ENCODE peak calls at places on chromosomes 13 and 19, in ten cellular contexts. One of them, this sample, is unnamed.

GRCh38 chr19:55353803-55354697 is 469 bp downstream of the COX6B2 start:
- DNase-seq in HAP-1: peak; percentile 88
- DNase-seq in activated T-cell treated with anti-CD3 and anti-CD28 coated beads for 1 hour: peak; percentile 50
- DNase-seq in NCI-H146: peak; percentile 68
- DNase-seq in left ventricle myocardium inferior: peak; percentile 65
- DNase-seq in fibroblast of pulmonary artery: peak; percentile 41
- DNase-seq in stromal cell of bone marrow: no peak
- DNase-seq in caudate nucleus: peak; percentile 20
- DNase-seq in stimulated activated CD4-positive, alpha-beta T cell treated with anti-CD3 and anti-CD28 coated beads, Interleukin-15, amount 100 ng/mL, for 24 hours: peak; percentile 63
- DNase-seq in neural crest cell: no peak
- DNase-seq in this sample: peak; percentile 94

GRCh38 chr13:110356362-110356761 is 49.3 kb downstream of the COL4A2 start:
- DNase-seq in HAP-1: no peak
- DNase-seq in stimulated activated CD4-positive, alpha-beta T cell treated with anti-CD3 and anti-CD28 coated beads, Interleukin-15, amount 100 ng/mL, for 24 hours: no peak
- DNase-seq in caudate nucleus: no peak
- DNase-seq in activated T-cell treated with anti-CD3 and anti-CD28 coated beads for 1 hour: no peak
- DNase-seq in fibroblast of pulmonary artery: no peak
- DNase-seq in neural crest cell: no peak
- DNase-seq in left ventricle myocardium inferior: no peak
- DNase-seq in NCI-H146: no peak
- DNase-seq in stromal cell of bone marrow: no peak
- DNase-seq in this sample: no peak

GRCh38 chr19:1501200-1501595 is 10.2 kb downstream of the REEP6 start:
- DNase-seq in activated T-cell treated with anti-CD3 and anti-CD28 coated beads for 1 hour: no peak
- DNase-seq in HAP-1: no peak
- DNase-seq in stimulated activated CD4-positive, alpha-beta T cell treated with anti-CD3 and anti-CD28 coated beads, Interleukin-15, amount 100 ng/mL, for 24 hours: no peak
- DNase-seq in caudate nucleus: no peak
- DNase-seq in left ventricle myocardium inferior: no peak
- DNase-seq in fibroblast of pulmonary artery: no peak
- DNase-seq in neural crest cell: no peak
- DNase-seq in stromal cell of bone marrow: no peak
- DNase-seq in NCI-H146: no peak
- DNase-seq in this sample: no peak

GRCh38 chr19:45402469-45403070 is 2.3 kb downstream of the PPP1R13L start:
- DNase-seq in HAP-1: peak; percentile 86
- DNase-seq in caudate nucleus: no peak
- DNase-seq in stromal cell of bone marrow: no peak
- DNase-seq in NCI-H146: peak; percentile 34
- DNase-seq in activated T-cell treated with anti-CD3 and anti-CD28 coated beads for 1 hour: no peak
- DNase-seq in neural crest cell: peak; percentile 59
- DNase-seq in fibroblast of pulmonary artery: no peak
- DNase-seq in left ventricle myocardium inferior: peak; percentile 62
- DNase-seq in stimulated activated CD4-positive, alpha-beta T cell treated with anti-CD3 and anti-CD28 coated beads, Interleukin-15, amount 100 ng/mL, for 24 hours: peak; percentile 55
- DNase-seq in this sample: peak; percentile 78

GRCh38 chr19:33344611-33345010 is 28.9 kb upstream of the CEBPG start:
- DNase-seq in NCI-H146: no peak
- DNase-seq in fibroblast of pulmonary artery: no peak
- DNase-seq in left ventricle myocardium inferior: no peak
- DNase-seq in activated T-cell treated with anti-CD3 and anti-CD28 coated beads for 1 hour: no peak
- DNase-seq in stromal cell of bone marrow: no peak
- DNase-seq in neural crest cell: no peak
- DNase-seq in stimulated activated CD4-positive, alpha-beta T cell treated with anti-CD3 and anti-CD28 coated beads, Interleukin-15, amount 100 ng/mL, for 24 hours: no peak
- DNase-seq in caudate nucleus: no peak
- DNase-seq in HAP-1: no peak
- DNase-seq in this sample: no peak

GRCh38 chr13:29918845-29919244 is 68.4 kb upstream of the UBL3 start:
- DNase-seq in fibroblast of pulmonary artery: peak; percentile 75
- DNase-seq in left ventricle myocardium inferior: no peak
- DNase-seq in stromal cell of bone marrow: peak; percentile 22
- DNase-seq in NCI-H146: no peak
- DNase-seq in neural crest cell: no peak
- DNase-seq in activated T-cell treated with anti-CD3 and anti-CD28 coated beads for 1 hour: no peak
- DNase-seq in stimulated activated CD4-positive, alpha-beta T cell treated with anti-CD3 and anti-CD28 coated beads, Interleukin-15, amount 100 ng/mL, for 24 hours: no peak
- DNase-seq in HAP-1: no peak
- DNase-seq in caudate nucleus: no peak
- DNase-seq in this sample: no peak

GRCh38 chr13:83672611-83673010 is 209.7 kb downstream of the SLITRK1 start:
- DNase-seq in caudate nucleus: no peak
- DNase-seq in NCI-H146: no peak
- DNase-seq in stimulated activated CD4-positive, alpha-beta T cell treated with anti-CD3 and anti-CD28 coated beads, Interleukin-15, amount 100 ng/mL, for 24 hours: no peak
- DNase-seq in HAP-1: no peak
- DNase-seq in fibroblast of pulmonary artery: no peak
- DNase-seq in neural crest cell: no peak
- DNase-seq in activated T-cell treated with anti-CD3 and anti-CD28 coated beads for 1 hour: no peak
- DNase-seq in left ventricle myocardium inferior: no peak
- DNase-seq in stromal cell of bone marrow: no peak
- DNase-seq in this sample: no peak

GRCh38 chr13:100954430-100955361 is 280.1 kb upstream of the TMTC4 start:
- DNase-seq in stimulated activated CD4-positive, alpha-beta T cell treated with anti-CD3 and anti-CD28 coated beads, Interleukin-15, amount 100 ng/mL, for 24 hours: no peak
- DNase-seq in stromal cell of bone marrow: no peak
- DNase-seq in NCI-H146: peak; percentile 53
- DNase-seq in fibroblast of pulmonary artery: peak; percentile 1
- DNase-seq in neural crest cell: no peak
- DNase-seq in activated T-cell treated with anti-CD3 and anti-CD28 coated beads for 1 hour: no peak
- DNase-seq in HAP-1: no peak
- DNase-seq in caudate nucleus: no peak
- DNase-seq in left ventricle myocardium inferior: no peak
- DNase-seq in this sample: no peak

GRCh38 chr19:47228168-47228936 is 2.6 kb downstream of the BBC3 start:
- DNase-seq in neural crest cell: no peak
- DNase-seq in left ventricle myocardium inferior: peak; percentile 52
- DNase-seq in caudate nucleus: no peak
- DNase-seq in activated T-cell treated with anti-CD3 and anti-CD28 coated beads for 1 hour: peak; percentile 48
- DNase-seq in stromal cell of bone marrow: no peak
- DNase-seq in NCI-H146: peak; percentile 75
- DNase-seq in stimulated activated CD4-positive, alpha-beta T cell treated with anti-CD3 and anti-CD28 coated beads, Interleukin-15, amount 100 ng/mL, for 24 hours: peak; percentile 54
- DNase-seq in HAP-1: peak; percentile 73
- DNase-seq in fibroblast of pulmonary artery: no peak
- DNase-seq in this sample: no peak

GRCh38 chr19:50909240-50910070 is 1.7 kb downstream of the KLK4 start:
- DNase-seq in activated T-cell treated with anti-CD3 and anti-CD28 coated beads for 1 hour: no peak
- DNase-seq in stimulated activated CD4-positive, alpha-beta T cell treated with anti-CD3 and anti-CD28 coated beads, Interleukin-15, amount 100 ng/mL, for 24 hours: peak; percentile 65
- DNase-seq in stromal cell of bone marrow: no peak
- DNase-seq in HAP-1: peak; percentile 94
- DNase-seq in fibroblast of pulmonary artery: peak; percentile 13
- DNase-seq in caudate nucleus: no peak
- DNase-seq in left ventricle myocardium inferior: no peak
- DNase-seq in neural crest cell: peak; percentile 73
- DNase-seq in NCI-H146: peak; percentile 84
- DNase-seq in this sample: peak; percentile 98

GRCh38 chr19:18251587-18252369 is 22.5 kb downstream of the IQCN start:
- DNase-seq in fibroblast of pulmonary artery: peak; percentile 75
- DNase-seq in neural crest cell: peak; percentile 80
- DNase-seq in left ventricle myocardium inferior: peak; percentile 69
- DNase-seq in HAP-1: peak; percentile 88
- DNase-seq in stromal cell of bone marrow: peak; percentile 32
- DNase-seq in NCI-H146: peak; percentile 76
- DNase-seq in stimulated activated CD4-positive, alpha-beta T cell treated with anti-CD3 and anti-CD28 coated beads, Interleukin-15, amount 100 ng/mL, for 24 hours: peak; percentile 84
- DNase-seq in activated T-cell treated with anti-CD3 and anti-CD28 coated beads for 1 hour: peak; percentile 78
- DNase-seq in caudate nucleus: peak; percentile 68
- DNase-seq in this sample: peak; percentile 82

GRCh38 chr13:104006625-104007061 is 940.4 kb upstream of the SLC10A2 start:
- DNase-seq in fibroblast of pulmonary artery: peak; percentile 45
- DNase-seq in caudate nucleus: peak; percentile 9
- DNase-seq in HAP-1: no peak
- DNase-seq in left ventricle myocardium inferior: no peak
- DNase-seq in NCI-H146: no peak
- DNase-seq in stromal cell of bone marrow: no peak
- DNase-seq in activated T-cell treated with anti-CD3 and anti-CD28 coated beads for 1 hour: no peak
- DNase-seq in stimulated activated CD4-positive, alpha-beta T cell treated with anti-CD3 and anti-CD28 coated beads, Interleukin-15, amount 100 ng/mL, for 24 hours: no peak
- DNase-seq in neural crest cell: no peak
- DNase-seq in this sample: no peak

GRCh38 chr19:38731654-38732301 is 12.5 kb downstream of the CAPN12 start:
- DNase-seq in fibroblast of pulmonary artery: no peak
- DNase-seq in stimulated activated CD4-positive, alpha-beta T cell treated with anti-CD3 and anti-CD28 coated beads, Interleukin-15, amount 100 ng/mL, for 24 hours: no peak
- DNase-seq in left ventricle myocardium inferior: no peak
- DNase-seq in HAP-1: no peak
- DNase-seq in neural crest cell: no peak
- DNase-seq in activated T-cell treated with anti-CD3 and anti-CD28 coated beads for 1 hour: no peak
- DNase-seq in stromal cell of bone marrow: no peak
- DNase-seq in NCI-H146: peak; percentile 32
- DNase-seq in caudate nucleus: no peak
- DNase-seq in this sample: no peak

GRCh38 chr19:42401365-42402303 is 11.5 kb upstream of the CNFN start:
- DNase-seq in neural crest cell: peak; percentile 94
- DNase-seq in stimulated activated CD4-positive, alpha-beta T cell treated with anti-CD3 and anti-CD28 coated beads, Interleukin-15, amount 100 ng/mL, for 24 hours: peak; percentile 83
- DNase-seq in HAP-1: peak; percentile 90
- DNase-seq in activated T-cell treated with anti-CD3 and anti-CD28 coated beads for 1 hour: peak; percentile 76
- DNase-seq in caudate nucleus: peak; percentile 78
- DNase-seq in NCI-H146: peak; percentile 77
- DNase-seq in fibroblast of pulmonary artery: peak; percentile 84
- DNase-seq in left ventricle myocardium inferior: peak; percentile 81
- DNase-seq in stromal cell of bone marrow: peak; percentile 33
- DNase-seq in this sample: peak; percentile 70

GRCh38 chr19:10471909-10472308 is 31.2 kb downstream of the KEAP1 start:
- DNase-seq in caudate nucleus: no peak
- DNase-seq in neural crest cell: no peak
- DNase-seq in stimulated activated CD4-positive, alpha-beta T cell treated with anti-CD3 and anti-CD28 coated beads, Interleukin-15, amount 100 ng/mL, for 24 hours: no peak
- DNase-seq in NCI-H146: peak; percentile 62
- DNase-seq in left ventricle myocardium inferior: no peak
- DNase-seq in stromal cell of bone marrow: no peak
- DNase-seq in activated T-cell treated with anti-CD3 and anti-CD28 coated beads for 1 hour: no peak
- DNase-seq in fibroblast of pulmonary artery: peak; percentile 64
- DNase-seq in HAP-1: peak; percentile 23
- DNase-seq in this sample: peak; percentile 47

GRCh38 chr13:110616103-110617101 is 1.1 kb downstream of the NAXD start:
- DNase-seq in caudate nucleus: no peak
- DNase-seq in left ventricle myocardium inferior: no peak
- DNase-seq in fibroblast of pulmonary artery: peak; percentile 38
- DNase-seq in stimulated activated CD4-positive, alpha-beta T cell treated with anti-CD3 and anti-CD28 coated beads, Interleukin-15, amount 100 ng/mL, for 24 hours: peak; percentile 56
- DNase-seq in stromal cell of bone marrow: peak; percentile 32
- DNase-seq in NCI-H146: peak; percentile 64
- DNase-seq in neural crest cell: no peak
- DNase-seq in HAP-1: peak; percentile 41
- DNase-seq in activated T-cell treated with anti-CD3 and anti-CD28 coated beads for 1 hour: peak; percentile 23
- DNase-seq in this sample: no peak

GRCh38 chr19:7356899-7357627 is 8.3 kb downstream of the ARHGEF18 start:
- DNase-seq in HAP-1: no peak
- DNase-seq in stimulated activated CD4-positive, alpha-beta T cell treated with anti-CD3 and anti-CD28 coated beads, Interleukin-15, amount 100 ng/mL, for 24 hours: no peak
- DNase-seq in fibroblast of pulmonary artery: no peak
- DNase-seq in caudate nucleus: peak; percentile 20
- DNase-seq in left ventricle myocardium inferior: no peak
- DNase-seq in activated T-cell treated with anti-CD3 and anti-CD28 coated beads for 1 hour: no peak
- DNase-seq in neural crest cell: no peak
- DNase-seq in stromal cell of bone marrow: no peak
- DNase-seq in NCI-H146: no peak
- DNase-seq in this sample: peak; percentile 2

GRCh38 chr13:46687810-46688209 is 109.2 kb downstream of the ESD start:
- DNase-seq in caudate nucleus: no peak
- DNase-seq in stromal cell of bone marrow: no peak
- DNase-seq in activated T-cell treated with anti-CD3 and anti-CD28 coated beads for 1 hour: no peak
- DNase-seq in NCI-H146: peak; percentile 77
- DNase-seq in left ventricle myocardium inferior: no peak
- DNase-seq in stimulated activated CD4-positive, alpha-beta T cell treated with anti-CD3 and anti-CD28 coated beads, Interleukin-15, amount 100 ng/mL, for 24 hours: peak; percentile 16
- DNase-seq in HAP-1: peak; percentile 26
- DNase-seq in neural crest cell: no peak
- DNase-seq in fibroblast of pulmonary artery: peak; percentile 56
- DNase-seq in this sample: no peak

GRCh38 chr13:28037399-28037798 is 48.9 kb upstream of the URAD start:
- DNase-seq in stimulated activated CD4-positive, alpha-beta T cell treated with anti-CD3 and anti-CD28 coated beads, Interleukin-15, amount 100 ng/mL, for 24 hours: no peak
- DNase-seq in NCI-H146: no peak
- DNase-seq in fibroblast of pulmonary artery: no peak
- DNase-seq in neural crest cell: no peak
- DNase-seq in HAP-1: no peak
- DNase-seq in left ventricle myocardium inferior: no peak
- DNase-seq in stromal cell of bone marrow: peak; percentile 28
- DNase-seq in caudate nucleus: no peak
- DNase-seq in activated T-cell treated with anti-CD3 and anti-CD28 coated beads for 1 hour: no peak
- DNase-seq in this sample: no peak

GRCh38 chr13:113970810-113971470 is 2.9 kb downstream of the C13orf46 start:
- DNase-seq in neural crest cell: no peak
- DNase-seq in caudate nucleus: no peak
- DNase-seq in stimulated activated CD4-positive, alpha-beta T cell treated with anti-CD3 and anti-CD28 coated beads, Interleukin-15, amount 100 ng/mL, for 24 hours: no peak
- DNase-seq in left ventricle myocardium inferior: peak; percentile 68
- DNase-seq in activated T-cell treated with anti-CD3 and anti-CD28 coated beads for 1 hour: no peak
- DNase-seq in NCI-H146: no peak
- DNase-seq in stromal cell of bone marrow: no peak
- DNase-seq in fibroblast of pulmonary artery: peak; percentile 53
- DNase-seq in HAP-1: no peak
- DNase-seq in this sample: no peak

GRCh38 chr13:51902776-51903175 is 41.0 kb downstream of the CCDC70 start:
- DNase-seq in stimulated activated CD4-positive, alpha-beta T cell treated with anti-CD3 and anti-CD28 coated beads, Interleukin-15, amount 100 ng/mL, for 24 hours: peak; percentile 11
- DNase-seq in stromal cell of bone marrow: no peak
- DNase-seq in HAP-1: no peak
- DNase-seq in caudate nucleus: no peak
- DNase-seq in left ventricle myocardium inferior: no peak
- DNase-seq in fibroblast of pulmonary artery: no peak
- DNase-seq in activated T-cell treated with anti-CD3 and anti-CD28 coated beads for 1 hour: no peak
- DNase-seq in NCI-H146: no peak
- DNase-seq in neural crest cell: no peak
- DNase-seq in this sample: no peak

This sample was measured in HEK293T.